ENCODE peak calls at places on chromosomes 12 and 14, in four cellular contexts. P is PC-3, L is OCI-LY7, Z is AG09319. I is an unnamed sample.

GRCh38 chr12:124172646-124173045 is 122.2 kb upstream of the RFLNA start:
- DNase-seq in P (peak), Z (no peak), L (no peak), I (no peak)

GRCh38 chr12:106341086-106341879 is 16.3 kb upstream of the POLR3B start:
- DNase-seq in L (no peak), Z (no peak), P (no peak), I (no peak)

GRCh38 chr12:109632299-109632698 is 58.7 kb downstream of the MVK start:
- DNase-seq in Z (no peak), P (no peak), L (no peak), I (no peak)

GRCh38 chr12:123931686-123932321 is 40.8 kb downstream of the CCDC92 start:
- DNase-seq in L (no peak), P (no peak), Z (no peak), I (no peak)

GRCh38 chr12:125070117-125070516 is 4.9 kb downstream of the AACS start:
- DNase-seq in L (no peak), Z (no peak), P (no peak), I (no peak)

GRCh38 chr14:100165376-100165775 is 5.9 kb upstream of the DEGS2 start:
- DNase-seq in P (no peak), Z (no peak), L (no peak), I (no peak)

GRCh38 chr12:12791756-12792346 is 6.4 kb downstream of the APOLD1 start:
- DNase-seq in P (no peak), Z (no peak), L (no peak), I (no peak)

GRCh38 chr14:68268719-68269118 is 449.1 kb downstream of the RAD51B start:
- DNase-seq in P (no peak), L (peak), Z (no peak), I (no peak)

GRCh38 chr12:79935624-79936040 is 735 bp upstream of the PPP1R12A start:
- DNase-seq in Z (peak), P (peak), L (peak), I (peak)

GRCh38 chr12:11607313-11608081 is 42.0 kb upstream of the ETV6 start:
- DNase-seq in L (no peak), P (no peak), Z (peak), I (no peak)

GRCh38 chr12:9319044-9319841 is 111.0 kb upstream of the PZP start:
- DNase-seq in P (no peak), L (peak), Z (no peak), I (peak)

GRCh38 chr14:80850197-80850814 is 91.2 kb downstream of the CEP128 start:
- DNase-seq in P (peak), L (peak), Z (peak), I (peak)

GRCh38 chr14:65229431-65230286 is 127.3 kb upstream of the MAX start:
- DNase-seq in Z (peak), P (no peak), L (peak), I (no peak)

GRCh38 chr12:47767197-47767724 is 5.8 kb upstream of the SLC48A1 start:
- DNase-seq in Z (no peak), P (peak), L (peak), I (peak)

GRCh38 chr14:90381999-90382451 is 14.8 kb upstream of the CALM1 start:
- DNase-seq in L (peak), Z (no peak), P (peak), I (no peak)

GRCh38 chr14:72781476-72782181 is 112.3 kb downstream of the DPF3 start:
- DNase-seq in L (no peak), Z (no peak), P (peak), I (no peak)

GRCh38 chr12:105862163-105862821 is 276.5 kb downstream of the NUAK1 start:
- DNase-seq in Z (no peak), L (no peak), P (peak), I (no peak)

GRCh38 chr14:26175659-26176058 is 422.2 kb downstream of the NOVA1 start:
- DNase-seq in Z (no peak), P (no peak), L (no peak), I (no peak)

GRCh38 chr12:127334324-127334723 is 932.6 kb upstream of the TMEM132C start:
- DNase-seq in Z (no peak), P (no peak), L (no peak), I (no peak)

GRCh38 chr12:54603173-54603814 is 14.8 kb upstream of the PPP1R1A start:
- DNase-seq in P (peak), L (peak), Z (no peak), I (peak)

GRCh38 chr12:2598001-2598400 is 196.8 kb upstream of the FKBP4 start:
- DNase-seq in Z (no peak), P (no peak), L (no peak), I (no peak)

GRCh38 chr12:29053567-29053966 is 95.5 kb upstream of the FAR2 start:
- DNase-seq in L (peak), P (peak), Z (no peak), I (no peak)

GRCh38 chr12:96197503-96198272 is 3.5 kb downstream of the ELK3 start:
- DNase-seq in Z (no peak), P (peak), L (no peak), I (no peak)

GRCh38 chr12:46657416-46658411 is 168.1 kb downstream of the SLC38A4 start:
- DNase-seq in P (no peak), L (no peak), Z (no peak), I (no peak)

DNA sequence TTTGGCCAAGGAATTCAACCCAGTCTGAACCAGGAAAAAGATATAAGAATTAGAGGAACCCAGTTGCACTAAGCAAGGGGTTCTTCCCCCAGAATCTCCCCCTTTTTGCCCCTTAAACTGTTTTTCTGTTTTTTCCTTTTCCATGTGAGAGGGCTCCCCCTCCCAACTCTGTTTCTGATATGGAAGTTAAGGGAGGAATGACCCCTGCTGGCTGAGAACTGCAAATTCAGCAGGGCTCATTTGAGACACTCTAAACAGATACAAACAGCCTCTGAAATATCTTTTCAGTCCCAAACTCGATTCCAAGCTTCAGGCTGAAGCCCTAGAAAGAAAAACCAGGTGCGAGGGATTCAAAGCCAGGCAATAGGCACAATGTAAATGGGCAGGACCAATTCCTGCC is 132.7 kb downstream of the SLC41A2 start:
- DNase-seq in P (peak), Z (no peak), L (peak), I (no peak)
- TF ChIP-seq CTCF in P (peak), Z (peak), L (peak), I (no peak)

GRCh38 chr14:104942586-104942985 is 17.9 kb downstream of the PLD4 start:
- DNase-seq in L (no peak), Z (no peak), P (no peak), I (no peak)

GRCh38 chr14:104939666-104940410 is 15.2 kb downstream of the PLD4 start:
- DNase-seq in L (no peak), P (no peak), Z (no peak), I (no peak)

GRCh38 chr14:104941508-104942365 is 17.1 kb downstream of the PLD4 start:
- DNase-seq in P (no peak), Z (no peak), L (no peak), I (no peak)

GRCh38 chr14:104938960-104939359 is 14.3 kb downstream of the PLD4 start:
- DNase-seq in L (no peak), P (no peak), Z (no peak), I (no peak)

DNA sequence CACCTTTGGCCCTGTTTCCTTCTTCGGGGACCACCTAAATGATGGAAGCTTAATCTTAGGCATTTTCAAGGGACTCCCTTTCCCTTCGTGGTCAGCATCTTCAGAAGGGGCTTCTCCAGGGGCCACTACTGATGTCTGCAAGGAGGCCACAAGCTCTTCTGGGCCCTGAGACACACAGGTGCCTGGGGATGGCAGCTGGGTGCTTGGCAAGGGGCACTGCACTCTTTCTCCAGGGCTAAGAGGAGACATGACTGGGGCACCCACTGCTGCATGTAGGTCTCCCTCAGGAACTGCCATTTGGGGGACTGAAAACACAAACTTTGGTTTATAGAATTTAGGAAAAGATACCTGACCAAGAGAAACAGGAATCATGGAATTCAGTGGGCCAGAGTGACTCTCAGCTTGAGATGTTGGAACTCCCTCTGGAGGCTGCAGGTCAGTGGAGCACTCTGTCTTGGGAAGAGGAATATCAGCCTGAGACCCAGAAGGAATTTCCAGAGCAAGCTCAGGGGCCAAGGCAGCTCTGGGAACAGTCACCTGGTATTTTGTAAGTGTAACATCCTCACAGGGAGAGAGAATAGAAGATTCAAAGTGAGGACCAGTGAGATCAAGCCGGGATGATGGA is 16.0 kb downstream of the PLD4 start:
- DNase-seq in P (peak), L (no peak), Z (no peak), I (peak)
- TF ChIP-seq CTCF in P (peak), L (peak), Z (peak), I (no peak)

GRCh38 chr12:93776581-93777018 is 99.4 kb downstream of the CRADD start:
- DNase-seq in Z (peak), L (no peak), P (no peak), I (no peak)
- TF ChIP-seq CTCF in Z (no peak), L (no peak), P (no peak), I (no peak)

GRCh38 chr12:26298785-26299621 is 103.6 kb downstream of the SSPN start:
- DNase-seq in L (peak), P (peak), Z (no peak), I (peak)
- TF ChIP-seq CTCF in L (peak), P (peak), Z (peak), I (no peak)

DNA sequence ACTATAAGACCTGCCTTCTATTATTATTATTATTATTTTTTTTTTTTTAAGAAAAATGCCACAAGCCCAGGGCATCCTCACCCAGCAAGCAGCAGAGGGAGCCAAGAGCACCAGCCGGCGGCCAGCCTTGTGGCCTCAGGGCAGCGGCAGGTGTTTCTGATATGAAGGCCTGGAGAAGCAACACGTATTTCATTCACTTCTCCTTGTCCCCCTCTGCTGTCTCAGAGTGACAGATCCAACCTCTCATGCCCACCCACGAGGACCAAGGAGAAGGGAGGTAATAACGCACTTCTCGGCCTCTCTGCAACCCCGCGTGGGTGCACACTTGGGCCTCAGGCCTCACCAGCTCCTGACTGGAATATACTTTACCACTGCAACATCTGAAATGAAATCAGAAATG is 25.4 kb downstream of the CDC42BPB start:
- DNase-seq in Z (no peak), L (peak), P (peak), I (no peak)
- TF ChIP-seq CTCF in Z (no peak), L (peak), P (peak), I (no peak)

GRCh38 chr14:31930070-31930469 is 147.0 kb upstream of the ARHGAP5 start:
- DNase-seq in P (no peak), L (no peak), Z (no peak), I (no peak)
- TF ChIP-seq CTCF in P (no peak), L (no peak), Z (no peak), I (no peak)

GRCh38 chr12:14803830-14804160 is 325 bp downstream of the C12orf60 start:
- DNase-seq in P (no peak), Z (no peak), L (no peak), I (no peak)

DNA sequence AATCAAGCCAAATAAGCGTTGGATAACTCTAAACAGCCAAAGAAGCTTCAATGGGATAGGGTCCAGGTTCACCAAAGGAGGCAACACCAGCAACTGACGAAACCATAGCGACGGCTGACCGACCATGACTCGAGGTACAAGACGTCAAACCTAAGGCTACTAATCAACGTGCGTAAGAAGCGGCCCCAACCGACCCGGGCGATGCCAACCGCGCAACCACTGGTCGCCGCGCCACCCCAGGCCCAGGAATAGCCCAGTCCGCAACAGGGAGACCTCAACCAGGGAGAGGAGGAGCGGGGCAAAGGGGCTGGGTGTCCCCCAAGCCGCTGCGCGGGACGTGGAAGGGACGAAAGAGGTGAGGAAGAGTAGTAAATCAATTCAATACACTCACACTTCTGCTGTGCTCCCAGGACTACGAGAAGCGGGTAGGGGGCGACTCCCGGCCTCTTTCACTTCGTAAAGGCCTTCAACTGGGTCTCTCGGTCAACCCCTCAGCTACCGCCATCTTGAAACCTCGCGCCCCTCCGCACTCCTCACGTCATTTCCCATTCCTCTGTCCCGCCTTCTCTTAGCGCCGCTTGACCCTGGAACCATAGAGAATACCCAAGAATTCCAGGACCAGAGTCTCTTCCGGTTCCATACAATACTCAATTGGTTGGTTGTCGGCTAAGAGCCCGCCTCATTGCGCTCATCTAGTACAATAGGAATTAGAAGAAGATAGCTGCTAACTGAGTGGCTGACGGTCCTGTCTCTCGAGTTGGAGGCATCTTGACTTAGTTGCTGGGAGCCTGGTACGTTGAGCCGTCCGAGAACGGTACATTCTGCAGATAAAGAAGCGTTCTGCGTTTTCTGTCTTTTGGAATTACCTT is at the start of the genes C12orf60 and WBP11:
- DNase-seq in Z (peak), L (peak), P (peak), I (peak)
- TF ChIP-seq CTCF in Z (no peak), L (no peak), P (no peak), I (peak)

GRCh38 chr14:61561144-61561543 is 134.2 kb upstream of the HIF1A start:
- DNase-seq in Z (no peak), L (no peak), P (peak), I (no peak)

GRCh38 chr14:61560323-61560722 is 135.0 kb upstream of the HIF1A start:
- DNase-seq in Z (no peak), P (peak), L (no peak), I (no peak)

GRCh38 chr14:61558271-61558670 is 137.0 kb upstream of the HIF1A start:
- DNase-seq in P (no peak), L (no peak), Z (no peak), I (no peak)

GRCh38 chr14:61557854-61558253 is 137.5 kb upstream of the HIF1A start:
- DNase-seq in Z (no peak), L (no peak), P (no peak), I (no peak)

GRCh38 chr14:61559641-61560201 is 135.6 kb upstream of the HIF1A start:
- DNase-seq in P (no peak), Z (no peak), L (no peak), I (no peak)
- TF ChIP-seq CTCF in P (peak), Z (no peak), L (no peak), I (no peak)

I was measured in GM13977.